ENCODE peak calls at places on chromosomes 6 and 20, in six cellular contexts. W is H1, H is OCI-LY7, Q is fibroblast of lung, X is MM.1S, Y is GM23338. J is an unnamed sample.

GRCh38 chr6:168120390-168121307 is 41.6 kb upstream of the FRMD1 start:
- DNase-seq in W (no peak), H (no peak), Y (no peak), Q (no peak), X (no peak), J (no peak)

GRCh38 chr6:41637179-41638001 is 878 bp upstream of the MDFI start:
- DNase-seq in X (no peak), Y (peak), Q (no peak), W (no peak), H (no peak), J (peak)

GRCh38 chr6:143111443-143111842 is 50.8 kb downstream of the AIG1 start:
- DNase-seq in Y (no peak), Q (no peak), W (no peak), X (no peak), H (no peak), J (no peak)

GRCh38 chr6:105038259-105038658 is 81.4 kb downstream of the LIN28B start:
- DNase-seq in Y (peak), W (no peak), X (no peak), Q (no peak), H (no peak), J (no peak)

GRCh38 chr20:37378785-37379598 is 33.1 kb downstream of the SRC start:
- DNase-seq in H (no peak), Y (peak), W (no peak), Q (no peak), X (no peak), J (peak)

GRCh38 chr20:5767493-5768098 is 17.4 kb downstream of the SHLD1 start:
- DNase-seq in Q (no peak), X (no peak), W (no peak), Y (no peak), H (no peak), J (no peak)

GRCh38 chr6:82419088-82419720 is 55.6 kb downstream of the TPBG start:
- DNase-seq in Q (no peak), Y (no peak), X (peak), H (no peak), W (no peak), J (no peak)

GRCh38 chr6:20924911-20925543 is 390.8 kb downstream of the CDKAL1 start:
- DNase-seq in Y (no peak), Q (no peak), X (no peak), H (no peak), W (no peak), J (peak)

GRCh38 chr20:50477260-50477659 is 32.9 kb upstream of the PTPN1 start:
- DNase-seq in H (no peak), W (no peak), Y (no peak), Q (no peak), X (no peak), J (no peak)

GRCh38 chr20:40663304-40663703 is 25.7 kb downstream of the MAFB start:
- DNase-seq in H (no peak), W (no peak), Q (no peak), X (no peak), Y (no peak), J (no peak)

GRCh38 chr20:53900380-53900999 is 169.9 kb downstream of the BCAS1 start:
- DNase-seq in Q (peak), W (no peak), H (no peak), X (no peak), Y (no peak), J (peak)

GRCh38 chr6:45896783-45897441 is 118.7 kb downstream of the CLIC5 start:
- DNase-seq in Q (no peak), H (no peak), X (peak), Y (no peak), W (no peak), J (no peak)

GRCh38 chr6:7818480-7819165 is 92.0 kb downstream of the TXNDC5 start:
- DNase-seq in H (no peak), X (no peak), W (no peak), Q (no peak), Y (no peak), J (no peak)

GRCh38 chr20:63178889-63179751 is 36.8 kb downstream of the YTHDF1 start:
- DNase-seq in H (peak), Q (peak), Y (peak), W (no peak), X (peak), J (peak)

GRCh38 chr6:43347444-43347843 is 22.0 kb downstream of the ZNF318 start:
- DNase-seq in Q (no peak), W (no peak), X (no peak), Y (no peak), H (no peak), J (no peak)

GRCh38 chr6:31239854-31240253 is 32.0 kb downstream of the HLA-C start:
- DNase-seq in W (no peak), H (no peak), Q (no peak), X (no peak), Y (no peak), J (peak)

GRCh38 chr6:151004415-151005024 is 139.0 kb downstream of the MTHFD1L start:
- DNase-seq in W (no peak), X (no peak), Q (peak), Y (no peak), H (no peak), J (peak)

GRCh38 chr6:13147396-13148181 is 180.7 kb downstream of the TBC1D7 start:
- DNase-seq in X (no peak), Y (no peak), W (no peak), Q (no peak), H (peak), J (no peak)

GRCh38 chr6:285030-285771 is 7.1 kb upstream of the DUSP22 start:
- DNase-seq in X (no peak), Q (no peak), H (no peak), Y (no peak), W (no peak), J (no peak)

GRCh38 chr6:146917979-146918378 is 286.2 kb upstream of the STXBP5 start:
- DNase-seq in X (no peak), H (no peak), W (no peak), Q (no peak), Y (no peak), J (no peak)

GRCh38 chr6:33823806-33824205 is 20.0 kb upstream of the MLN start:
- DNase-seq in Y (no peak), H (no peak), W (no peak), X (no peak), Q (no peak), J (no peak)

GRCh38 chr6:33827546-33828451 is 24.0 kb upstream of the MLN start:
- DNase-seq in Q (no peak), H (no peak), W (no peak), X (no peak), Y (no peak), J (peak)

GRCh38 chr6:33826537-33826936 is 22.7 kb upstream of the MLN start:
- DNase-seq in W (no peak), Y (no peak), X (no peak), H (peak), Q (no peak), J (no peak)

GRCh38 chr6:33822575-33823395 is 19.0 kb upstream of the MLN start:
- DNase-seq in Y (peak), H (peak), W (peak), Q (no peak), X (no peak), J (peak)

GRCh38 chr6:33824461-33825154 is 20.8 kb upstream of the MLN start:
- DNase-seq in W (no peak), Y (no peak), Q (peak), X (no peak), H (no peak), J (no peak)
- H2AFZ ChIP-seq in W (no peak), Y (peak), Q (peak), X (no peak), H (no peak), J (no peak)

DNA sequence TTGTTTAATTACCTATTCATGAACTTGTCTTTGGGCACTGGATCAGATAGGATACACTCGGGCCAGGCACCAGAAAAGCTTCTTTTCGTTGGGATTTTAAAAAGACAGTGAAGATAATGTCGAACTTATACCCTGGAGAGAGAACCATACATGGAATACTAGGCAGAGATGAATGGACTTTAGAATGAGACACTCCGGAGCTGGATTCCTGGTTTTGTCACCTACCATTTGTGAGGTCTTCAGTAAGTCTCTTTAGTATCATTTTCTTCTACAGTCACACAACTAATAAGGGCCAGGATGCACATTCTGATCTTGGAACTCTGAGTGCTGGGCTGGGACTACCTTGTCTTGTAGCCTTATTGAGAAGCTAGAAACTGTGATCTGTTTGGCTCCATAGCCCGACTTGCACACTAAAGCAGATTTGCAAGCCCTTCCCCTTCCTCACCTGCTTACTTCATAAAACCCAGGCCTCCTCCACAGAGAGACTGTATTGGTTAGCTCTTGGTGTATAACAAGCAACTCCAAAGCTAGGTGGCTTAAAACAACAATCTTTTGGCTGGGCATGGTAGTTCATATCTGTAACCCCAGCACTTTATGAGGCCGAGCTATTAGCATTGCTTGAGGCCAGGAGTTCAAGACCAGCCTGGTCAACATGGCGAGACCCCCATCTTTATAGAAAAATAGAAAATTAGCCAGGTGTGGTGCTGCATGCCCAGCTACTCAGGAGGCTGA is 7.4 kb upstream of the IFT52 start:
- DNase-seq in H (no peak), Y (no peak), Q (peak), W (no peak), X (no peak), J (no peak)
- H3K4me2 ChIP-seq in H (no peak), Y (no peak), Q (no peak), W (no peak), X (no peak), J (no peak)

DNA sequence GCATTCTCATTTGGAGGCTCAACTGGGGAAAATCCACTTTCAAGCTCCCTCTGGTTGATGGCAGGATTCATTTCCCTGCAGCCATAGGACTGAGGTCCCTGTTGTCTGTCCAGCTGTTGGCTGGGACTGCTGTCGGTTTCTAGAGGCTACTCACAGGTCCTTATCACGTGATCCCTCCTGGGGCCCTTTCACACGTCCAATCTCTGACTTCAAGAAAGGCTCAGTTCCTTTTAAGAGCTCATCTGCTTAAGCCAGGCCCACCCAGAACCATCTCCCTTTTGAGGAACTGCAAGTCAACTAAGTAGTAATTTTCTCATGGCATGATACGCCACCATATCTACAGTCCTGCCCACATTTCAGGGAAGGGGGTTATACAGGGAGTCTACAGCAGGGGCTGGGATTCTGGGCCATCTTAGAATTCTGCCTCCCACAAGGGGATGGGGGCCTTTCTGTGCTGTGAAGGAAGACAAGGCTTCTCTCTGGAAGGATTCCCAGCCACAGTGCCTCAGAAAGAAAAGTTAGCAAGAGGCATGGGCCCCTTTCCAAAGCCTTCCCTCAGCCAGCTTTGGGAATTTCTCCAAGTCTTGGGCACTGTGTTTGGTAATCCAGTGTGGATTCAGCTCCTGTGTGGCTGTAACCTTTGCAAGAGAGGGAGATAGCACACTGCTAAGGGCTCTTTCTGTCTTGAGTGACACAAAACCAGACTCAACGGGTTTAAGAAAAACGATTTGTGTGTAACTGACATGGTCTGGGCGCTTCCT is 66.4 kb downstream of the CTCFL start:
- DNase-seq in W (no peak), H (no peak), Y (no peak), Q (no peak), X (no peak), J (no peak)
- H2AFZ ChIP-seq in W (no peak), H (no peak), Y (no peak), Q (no peak), X (no peak), J (no peak)

GRCh38 chr6:158786645-158787304 is 32.4 kb downstream of the EZR start:
- DNase-seq in Y (no peak), Q (no peak), W (no peak), H (no peak), X (no peak), J (no peak)
- H3K4me2 ChIP-seq in Y (no peak), Q (no peak), W (no peak), H (no peak), X (no peak), J (no peak)

GRCh38 chr6:112038268-112038667 is 15.6 kb upstream of the CCN6 start:
- DNase-seq in Q (no peak), X (no peak), W (no peak), H (no peak), Y (no peak), J (no peak)
- H2AFZ ChIP-seq in Q (no peak), X (no peak), W (peak), H (no peak), Y (peak), J (peak)

J was measured in PC-3.